ENCODE peak calls at places on chromosomes 12 and 14, in four cellular contexts. E, P, F and K are unnamed samples.

GRCh38 chr12:60666895-60667294 is 1071.1 kb downstream of the SLC16A7 start:
- DNase-seq in P (no peak), F (no peak), E (no peak), K (no peak)

GRCh38 chr12:9869307-9870161 is at the start of gene CLEC2B:
- DNase-seq in E (no peak), P (no peak), F (no peak), K (peak; percentile 51)

GRCh38 chr12:131164096-131164872 is 210.6 kb downstream of the ADGRD1 start:
- DNase-seq in E (no peak), P (no peak), F (no peak), K (no peak)

GRCh38 chr12:91577586-91578539 is 395.2 kb upstream of the DCN start:
- DNase-seq in P (peak; percentile 23), F (no peak), E (no peak), K (peak; percentile 63)

GRCh38 chr12:9039397-9039977 is 50.1 kb downstream of the KLRG1 start:
- DNase-seq in P (peak; percentile 14), E (no peak), F (no peak), K (peak; percentile 41)

GRCh38 chr12:17108877-17109520 is 503.0 kb upstream of the LMO3 start:
- DNase-seq in E (no peak), F (no peak), P (no peak), K (no peak)

GRCh38 chr14:104239866-104240301 is 101.5 kb downstream of the KIF26A start:
- DNase-seq in E (no peak), P (no peak), F (no peak), K (no peak)

GRCh38 chr12:111227476-111228420 is 141.1 kb downstream of the PHETA1 start:
- DNase-seq in F (no peak), E (no peak), P (no peak), K (no peak)

GRCh38 chr12:92439397-92439779 is 263.4 kb upstream of the PLEKHG7 start:
- DNase-seq in F (no peak), E (no peak), P (no peak), K (no peak)

GRCh38 chr12:5452569-5452968 is 20.7 kb downstream of the NTF3 start:
- DNase-seq in E (no peak), F (no peak), P (no peak), K (no peak)

GRCh38 chr12:51994959-51995358 is 11.8 kb upstream of the TAMALIN start:
- DNase-seq in P (no peak), F (no peak), E (no peak), K (no peak)